ENCODE peak calls at places on chromosome X, in six cellular contexts. K is GM12891, M is K562, T is HepG2, V is H1, Y is GM12878. Q is an unnamed sample.

GRCh38 chrX:71998836-71999509 is 88.3 kb downstream of the NHSL2 start:
- DNase-seq in K (no peak), T (peak; percentile 12), V (no peak), M (peak; percentile 45), Y (no peak), Q (peak; percentile 20)

GRCh38 chrX:132837971-132838370 is 120.5 kb downstream of the HS6ST2 start:
- DNase-seq in Y (no peak), V (no peak), M (no peak), K (no peak), T (no peak), Q (no peak)

GRCh38 chrX:12249997-12250396 is 111.7 kb downstream of the FRMPD4 start:
- DNase-seq in V (no peak), Y (no peak), T (no peak), K (no peak), M (no peak), Q (no peak)

GRCh38 chrX:21509912-21510311 is 135.7 kb downstream of the CNKSR2 start:
- DNase-seq in M (no peak), T (no peak), K (no peak), Y (no peak), V (no peak), Q (no peak)

GRCh38 chrX:113470166-113470565 is 629.5 kb upstream of the AMOT start:
- DNase-seq in V (no peak), M (no peak), K (no peak), T (no peak), Y (no peak), Q (no peak)

GRCh38 chrX:97238632-97239031 is 354.9 kb downstream of the RPA4 start:
- DNase-seq in V (no peak), K (no peak), M (no peak), T (no peak), Y (no peak), Q (no peak)

GRCh38 chrX:107561468-107562215 is 66.7 kb upstream of the PRPS1 start:
- DNase-seq in V (no peak), K (no peak), T (no peak), Y (no peak), M (no peak), Q (no peak)

GRCh38 chrX:20729421-20729820 is 462.7 kb upstream of the RPS6KA3 start:
- DNase-seq in V (no peak), T (no peak), K (no peak), Y (no peak), M (no peak), Q (no peak)

GRCh38 chrX:135973025-135973547 is 702 bp downstream of the MMGT1 start:
- DNase-seq in K (no peak), Y (no peak), T (no peak), M (peak; percentile 18), V (no peak), Q (no peak)

GRCh38 chrX:103779156-103779555 is 2.5 kb downstream of the PLP1 start:
- DNase-seq in Y (no peak), V (no peak), M (no peak), T (no peak), K (no peak), Q (no peak)

GRCh38 chrX:134792077-134792476 is 133.8 kb upstream of the PLAC1 start:
- DNase-seq in V (no peak), K (no peak), M (no peak), Y (no peak), T (no peak), Q (no peak)

GRCh38 chrX:139554367-139554766 is 23.8 kb downstream of the F9 start:
- DNase-seq in T (no peak), Y (no peak), K (no peak), M (no peak), V (no peak), Q (no peak)

GRCh38 chrX:139554991-139555675 is 24.6 kb downstream of the F9 start:
- DNase-seq in T (no peak), K (no peak), V (no peak), M (peak; percentile 2), Y (no peak), Q (no peak)

GRCh38 chrX:139563251-139563650 is 32.7 kb downstream of the F9 start:
- DNase-seq in M (no peak), V (no peak), Y (no peak), T (no peak), K (no peak), Q (no peak)

GRCh38 chrX:139560221-139560620 is 29.7 kb downstream of the F9 start:
- DNase-seq in M (no peak), V (no peak), T (no peak), Y (no peak), K (no peak), Q (no peak)

DNA sequence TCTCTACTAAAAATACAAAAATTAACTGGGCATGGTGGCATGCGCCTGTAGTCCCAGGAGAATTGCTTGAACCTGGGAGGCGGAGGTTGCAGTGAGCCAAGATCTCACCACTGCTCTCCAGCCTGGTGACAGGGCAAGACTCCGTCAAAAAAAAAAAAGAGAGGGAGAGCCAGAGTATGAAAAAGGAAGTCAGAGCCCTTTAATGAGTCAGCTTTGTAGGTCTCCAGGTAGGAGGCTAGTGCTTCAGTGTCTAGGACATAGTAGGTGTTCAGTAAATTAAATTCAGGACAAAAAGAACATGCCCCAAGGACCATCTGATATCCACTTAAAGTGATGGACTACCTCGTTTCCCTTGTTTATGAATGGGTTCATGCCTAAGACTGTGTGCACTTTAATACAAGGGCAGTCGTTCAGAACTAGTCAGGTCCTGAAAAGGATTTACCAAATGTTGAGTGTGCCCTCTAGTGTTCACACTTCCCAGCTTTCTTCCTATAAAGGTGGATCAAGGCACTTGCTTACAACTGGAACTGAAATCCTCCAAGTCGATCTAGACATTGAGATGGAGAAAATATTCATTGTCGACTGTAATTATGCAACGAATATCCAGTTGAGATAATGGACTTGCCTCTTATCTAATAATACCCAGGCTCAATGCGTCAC is 29.0 kb downstream of the F9 start:
- DNase-seq in M (peak; percentile 29), V (no peak), Y (peak; percentile 30), K (no peak), T (peak; percentile 36), Q (no peak)
- TF ChIP-seq TAF1 in M (no peak), V (no peak), Y (no peak), K (no peak), T (no peak), Q (no peak)

GRCh38 chrX:45517090-45517973 is 316.7 kb upstream of the DIPK2B start:
- DNase-seq in M (no peak), Y (no peak), T (peak; percentile 16), K (no peak), V (no peak), Q (no peak)
- TF ChIP-seq POLR2AphosphoS5 in M (no peak), Y (no peak), T (no peak), K (no peak), V (no peak), Q (no peak)

GRCh38 chrX:15738686-15739016 is 581 bp downstream of the CA5B start:
- DNase-seq in T (no peak), M (no peak), K (no peak), Y (no peak), V (no peak), Q (no peak)

GRCh38 chrX:15737188-15737956 is 698 bp upstream of the CA5B start:
- DNase-seq in Y (no peak), T (no peak), V (no peak), M (no peak), K (no peak), Q (no peak)

GRCh38 chrX:15739886-15740285 is 1.8 kb downstream of the CA5B start:
- DNase-seq in K (no peak), T (no peak), M (no peak), V (no peak), Y (no peak), Q (no peak)

GRCh38 chrX:15737957-15738685 is at the start of gene CA5B:
- DNase-seq in V (peak; percentile 89), M (peak; percentile 96), T (no peak), Y (peak; percentile 87), K (peak; percentile 49), Q (peak; percentile 73)
- TF ChIP-seq POLR2A in V (no peak), M (no peak), T (no peak), Y (no peak), K (no peak), Q (no peak)

GRCh38 chrX:122880952-122881351 is 303.1 kb upstream of the GRIA3 start:
- DNase-seq in V (no peak), K (no peak), T (no peak), Y (no peak), M (no peak), Q (no peak)

DNA sequence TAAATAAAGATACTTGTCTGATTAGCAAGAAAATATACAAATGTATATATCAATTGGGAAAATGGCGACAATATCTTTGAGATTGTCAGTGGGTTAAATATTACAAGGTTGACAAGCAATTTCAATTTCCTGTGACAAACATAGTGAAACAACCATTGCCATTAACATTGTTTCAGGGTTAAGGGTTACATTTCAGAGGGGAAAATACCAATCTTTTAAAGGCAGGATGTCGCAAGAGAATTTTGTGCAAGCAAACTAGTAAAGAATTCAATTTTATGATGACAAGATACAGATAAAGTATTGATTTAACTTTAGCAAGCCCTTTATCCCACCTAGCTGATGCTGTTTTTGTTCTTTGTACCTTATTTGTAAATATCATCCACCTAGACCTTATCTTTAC is 305.8 kb upstream of the GRIA3 start:
- DNase-seq in Y (no peak), M (no peak), T (no peak), V (no peak), K (no peak), Q (no peak)
- TF ChIP-seq TAF1 in Y (no peak), M (no peak), T (no peak), V (no peak), K (no peak), Q (no peak)

GRCh38 chrX:1316527-1316926 is 20.1 kb upstream of the IL3RA start:
- DNase-seq in V (no peak), K (no peak), T (no peak), M (no peak), Y (no peak), Q (no peak)
- TF ChIP-seq POLR2AphosphoS5 in V (no peak), K (no peak), T (no peak), M (no peak), Y (no peak), Q (no peak)

GRCh38 chrX:10159069-10159468 is 2.3 kb downstream of the CLCN4 start:
- DNase-seq in V (no peak), K (no peak), T (no peak), M (peak; percentile 64), Y (no peak), Q (no peak)
- TF ChIP-seq POLR2A in V (no peak), K (no peak), T (no peak), M (no peak), Y (no peak), Q (no peak)

GRCh38 chrX:27136325-27136724 is 326.8 kb downstream of the PPP4R3C start:
- DNase-seq in T (no peak), M (no peak), K (no peak), V (no peak), Y (no peak), Q (no peak)

DNA sequence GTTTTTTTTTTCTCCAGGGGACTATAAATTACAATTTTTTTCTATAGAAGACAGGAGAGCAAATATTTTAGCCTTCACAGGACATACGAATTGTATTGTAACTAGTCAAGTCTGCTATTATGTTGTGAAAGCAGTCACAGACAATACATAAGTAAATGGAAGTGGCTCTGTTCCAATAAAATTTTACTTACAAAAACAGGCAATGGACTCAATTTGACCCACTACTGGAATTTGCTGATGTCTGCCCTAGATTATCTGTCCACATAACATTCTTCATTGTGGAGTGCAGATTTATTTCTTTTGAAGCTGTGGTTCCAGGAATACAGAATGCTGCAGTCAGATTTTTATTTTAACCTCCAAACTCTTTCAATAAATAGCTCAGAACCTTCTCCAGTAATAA is 330.3 kb downstream of the PPP4R3C start:
- DNase-seq in T (no peak), V (no peak), M (no peak), K (no peak), Y (no peak), Q (no peak)
- TF ChIP-seq TAF1 in T (no peak), V (no peak), M (no peak), K (no peak), Y (no peak), Q (no peak)

Q was measured in GM12892.